ENCODE peak calls at places on chromosomes 1 and 21, in five cellular contexts. H is lower leg skin, B is AG09319, E is cardiac fibroblast, G is IMR-90. W is an unnamed sample.
A peak's percentile ranks its signal among the peaks of the same experiment; 100 is the strongest.

GRCh38 chr1:67312630-67313029 is 5.0 kb downstream of the IL12RB2 start:
- DNase-seq in E (no peak), B (no peak), G (no peak), H (no peak), W (no peak)

GRCh38 chr1:225825078-225825477 is 15.2 kb downstream of the EPHX1 start:
- DNase-seq in G (no peak), H (no peak), E (no peak), B (no peak), W (no peak)

GRCh38 chr1:154611150-154611865 is 3.3 kb upstream of the ADAR start:
- DNase-seq in E (no peak), G (no peak), H (no peak), B (no peak), W (no peak)

GRCh38 chr21:42745511-42746239 is 92.3 kb downstream of the PDE9A start:
- DNase-seq in H (no peak), B (no peak), G (no peak), E (no peak), W (no peak)

GRCh38 chr21:31870472-31870871 is 2.3 kb upstream of the HUNK start:
- DNase-seq in B (no peak), H (peak; percentile 40), G (no peak), E (no peak), W (no peak)

GRCh38 chr1:45397285-45397684 is 57.0 kb upstream of the MUTYH start:
- DNase-seq in H (no peak), G (no peak), E (no peak), B (no peak), W (no peak)

GRCh38 chr21:34510148-34511142 is 1.6 kb downstream of the KCNE1 start:
- DNase-seq in E (peak; percentile 78), B (peak; percentile 30), H (peak; percentile 91), G (peak; percentile 68), W (peak; percentile 78)

GRCh38 chr1:37372740-37373139 is 101.6 kb upstream of the ZC3H12A start:
- DNase-seq in G (no peak), B (no peak), H (no peak), E (no peak), W (no peak)

GRCh38 chr1:97778718-97779117 is 142.1 kb downstream of the DPYD start:
- DNase-seq in H (no peak), E (peak; percentile 28), G (peak; percentile 24), B (no peak), W (no peak)

GRCh38 chr1:3869751-3870301 is 12.6 kb downstream of the DFFB start:
- DNase-seq in B (no peak), E (peak; percentile 37), H (no peak), G (no peak), W (no peak)

GRCh38 chr1:18339161-18339560 is 141.6 kb upstream of the KLHDC7A start:
- DNase-seq in H (no peak), G (no peak), E (no peak), B (no peak), W (no peak)

GRCh38 chr1:201088901-201089525 is 23.2 kb downstream of the CACNA1S start:
- DNase-seq in H (no peak), B (no peak), E (no peak), G (no peak), W (no peak)

GRCh38 chr1:169676001-169676400 is 35.4 kb downstream of the SELL start:
- DNase-seq in E (peak; percentile 89), B (no peak), H (no peak), G (peak; percentile 38), W (peak; percentile 93)

GRCh38 chr1:10146391-10146790 is 64.0 kb upstream of the KIF1B start:
- DNase-seq in H (no peak), G (no peak), B (no peak), E (no peak), W (no peak)

GRCh38 chr1:23566304-23566703 is 7.0 kb upstream of the ID3 start:
- DNase-seq in G (no peak), B (no peak), H (no peak), E (no peak), W (no peak)

GRCh38 chr1:151972533-151973270 is 21.0 kb downstream of the S100A10 start:
- DNase-seq in B (no peak), H (no peak), G (peak; percentile 87), E (peak; percentile 85), W (peak; percentile 91)

GRCh38 chr1:72557446-72558049 is 275.2 kb upstream of the NEGR1 start:
- DNase-seq in B (no peak), H (no peak), E (peak; percentile 59), G (peak; percentile 2), W (peak; percentile 55)
- TF ChIP-seq CTCF in B (peak; percentile 28), H (no peak), E (peak; percentile 64), G (peak; percentile 20), W (peak; percentile 47)

DNA sequence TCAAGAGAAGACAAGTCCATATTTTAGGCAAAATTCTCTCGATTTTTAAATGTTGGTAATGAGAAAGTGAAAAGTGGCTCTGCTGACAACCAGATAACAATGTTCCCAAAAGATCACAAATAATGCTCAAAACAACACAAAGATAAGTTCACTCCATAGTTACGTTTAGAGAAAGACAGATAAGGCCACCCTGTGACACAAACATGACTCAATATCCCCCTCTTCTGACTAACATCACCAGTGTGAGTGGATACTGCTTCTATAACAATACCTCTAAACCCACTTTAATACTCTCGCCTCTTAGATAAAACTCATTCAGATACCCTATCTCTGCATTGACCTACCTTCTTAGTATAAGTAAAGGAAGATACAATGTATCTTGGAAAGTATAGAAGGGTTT is 51.2 kb upstream of the RGS7 start:
- DNase-seq in E (peak; percentile 69), G (peak; percentile 43), B (no peak), H (no peak), W (peak; percentile 38)
- TF ChIP-seq CTCF in E (no peak), G (peak; percentile 29), B (peak; percentile 26), H (no peak), W (peak; percentile 5)

GRCh38 chr1:5597991-5598823 is 394.0 kb downstream of the NPHP4 start:
- DNase-seq in E (no peak), G (no peak), B (no peak), H (peak; percentile 56), W (no peak)
- TF ChIP-seq CTCF in E (no peak), G (no peak), B (no peak), H (no peak), W (no peak)

GRCh38 chr1:172134087-172134731 is 286.3 kb upstream of the C1orf105 start:
- DNase-seq in B (no peak), G (peak; percentile 55), H (no peak), E (peak; percentile 60), W (no peak)

GRCh38 chr1:172136925-172137324 is 283.6 kb upstream of the C1orf105 start:
- DNase-seq in H (no peak), E (peak; percentile 58), G (no peak), B (no peak), W (no peak)

GRCh38 chr1:172135923-172136610 is 284.4 kb upstream of the C1orf105 start:
- DNase-seq in H (no peak), E (peak; percentile 92), G (peak; percentile 81), B (peak; percentile 69), W (peak; percentile 44)

GRCh38 chr1:172132836-172133235 is 287.6 kb upstream of the C1orf105 start:
- DNase-seq in E (no peak), B (no peak), H (no peak), G (no peak), W (no peak)

DNA sequence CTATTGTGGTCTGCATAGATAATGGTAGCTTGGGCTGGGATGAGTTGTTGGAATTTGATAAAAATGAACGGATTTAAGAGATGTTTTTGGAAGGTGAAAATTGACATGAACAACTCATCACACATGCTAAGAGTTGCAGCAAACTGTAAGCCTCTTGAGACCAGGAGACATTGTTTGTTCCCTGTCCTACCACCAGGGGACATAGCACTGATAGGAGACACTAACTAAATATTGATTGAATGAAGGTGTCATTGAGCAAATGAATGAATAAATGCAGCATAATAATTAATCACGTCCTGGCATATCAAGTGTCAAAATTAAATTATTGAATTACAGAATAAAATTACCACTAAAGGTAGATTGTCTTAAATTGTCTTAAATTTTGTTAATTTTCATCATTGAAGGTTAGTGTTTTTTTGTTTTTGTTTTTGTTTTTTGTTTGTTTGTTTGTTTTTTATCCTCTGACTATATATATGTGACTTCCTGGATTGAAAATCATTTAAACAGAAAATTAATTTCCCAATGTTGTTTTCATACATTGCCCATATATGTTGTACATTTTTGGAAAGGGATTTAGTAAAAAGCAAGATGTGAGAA is 285.3 kb upstream of the C1orf105 start:
- DNase-seq in E (peak; percentile 36), B (no peak), H (no peak), G (no peak), W (no peak)
- TF ChIP-seq CTCF in E (peak; percentile 53), B (peak; percentile 40), H (no peak), G (peak; percentile 36), W (peak; percentile 32)

GRCh38 chr1:43976045-43976444 is 1.3 kb downstream of the ATP6V0B start:
- DNase-seq in G (no peak), H (no peak), B (no peak), E (no peak), W (no peak)
- TF ChIP-seq CTCF in G (no peak), H (no peak), B (no peak), E (no peak), W (no peak)

DNA sequence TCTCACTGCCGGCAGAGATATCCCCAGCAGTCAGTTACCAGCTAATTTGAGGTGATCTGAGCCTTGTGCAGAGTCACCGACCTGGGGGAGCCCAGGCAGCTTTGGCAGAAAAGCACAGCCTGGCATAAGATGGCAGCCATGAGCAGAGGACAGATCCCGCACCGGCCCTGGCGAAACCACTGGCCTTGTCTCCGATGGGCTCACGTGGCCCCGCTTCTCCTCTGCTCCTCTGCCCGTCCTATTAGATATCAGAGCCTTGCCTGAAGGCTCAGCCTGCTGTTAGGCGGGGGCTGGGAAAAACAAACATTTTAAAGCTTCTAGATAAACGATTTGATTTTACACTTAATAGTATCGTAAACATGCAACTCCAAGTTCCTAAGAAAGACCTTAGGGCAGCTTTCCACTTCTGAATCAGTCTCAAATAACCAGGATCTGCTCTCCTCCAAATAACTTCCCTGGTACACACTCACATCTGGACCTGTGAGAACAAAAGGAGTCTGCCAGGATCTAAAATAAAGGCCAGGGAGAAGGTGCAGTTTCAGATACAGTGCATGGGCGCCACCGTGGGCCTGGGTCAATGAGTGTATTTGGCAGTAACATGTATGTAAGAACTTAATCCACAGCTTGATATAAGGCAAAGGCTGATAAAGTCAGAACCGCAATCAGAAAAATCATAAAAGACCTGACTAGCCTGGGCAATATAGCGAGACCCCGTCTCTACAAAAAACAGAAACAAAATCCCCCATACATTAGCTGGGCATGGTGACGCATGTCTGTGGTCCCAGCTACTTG is 10.0 kb downstream of the EDARADD start:
- DNase-seq in G (no peak), B (no peak), H (no peak), E (no peak), W (no peak)
- TF ChIP-seq CTCF in G (no peak), B (no peak), H (no peak), E (no peak), W (no peak)

DNA sequence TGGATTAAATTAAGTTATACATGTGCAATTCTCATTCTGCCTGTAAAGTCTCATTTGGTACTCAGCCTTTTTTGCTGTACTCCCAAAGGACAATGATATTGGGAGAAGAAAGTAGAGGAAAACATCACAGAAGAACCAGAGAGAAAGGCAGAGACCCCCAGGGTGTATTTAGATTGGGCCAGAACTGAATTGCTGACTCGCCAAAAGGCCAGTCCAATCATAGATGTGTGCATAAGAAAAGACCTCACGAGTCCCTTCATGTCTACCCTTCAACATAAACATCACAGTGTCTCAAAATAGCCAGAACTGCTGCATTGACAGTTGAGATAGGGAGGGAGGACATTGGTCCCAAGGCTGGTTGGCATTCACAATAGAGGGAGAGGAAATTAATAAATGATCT is 188.4 kb downstream of the GREM2 start:
- DNase-seq in H (no peak), G (no peak), E (no peak), B (no peak), W (no peak)
- TF ChIP-seq CTCF in H (no peak), G (no peak), E (no peak), B (no peak), W (no peak)